ENCODE peak calls at places on chromosomes 3 and 15, in four cellular contexts. One of them, this sample, is unnamed.

GRCh38 chr3:126416943-126417342 is 22.2 kb downstream of the CFAP100 start:
- DNase-seq in RPMI8226: peak
- DNase-seq in hepatic stellate cell: no peak
- DNase-seq in fibroblast of mammary gland: no peak
- DNase-seq in this sample: no peak

GRCh38 chr3:191382661-191383060 is 52.3 kb upstream of the UTS2B start:
- DNase-seq in RPMI8226: peak
- DNase-seq in fibroblast of mammary gland: no peak
- DNase-seq in hepatic stellate cell: no peak
- DNase-seq in this sample: no peak

GRCh38 chr3:197674741-197675567 is 61.8 kb downstream of the RUBCN start:
- DNase-seq in fibroblast of mammary gland: no peak
- DNase-seq in RPMI8226: no peak
- DNase-seq in hepatic stellate cell: no peak
- DNase-seq in this sample: no peak

GRCh38 chr3:167380004-167380689 is at the start of gene ZBBX:
- DNase-seq in RPMI8226: peak
- DNase-seq in fibroblast of mammary gland: peak
- DNase-seq in hepatic stellate cell: peak
- DNase-seq in this sample: peak

GRCh38 chr15:68278345-68279217 is 1.0 kb downstream of the FEM1B start:
- DNase-seq in fibroblast of mammary gland: peak
- DNase-seq in hepatic stellate cell: no peak
- DNase-seq in RPMI8226: peak
- DNase-seq in this sample: peak

GRCh38 chr3:111315911-111316310 is 226.1 kb upstream of the CD96 start:
- DNase-seq in RPMI8226: no peak
- DNase-seq in hepatic stellate cell: no peak
- DNase-seq in fibroblast of mammary gland: peak
- DNase-seq in this sample: peak

GRCh38 chr15:51121631-51122225 is 27.0 kb upstream of the TNFAIP8L3 start:
- DNase-seq in hepatic stellate cell: no peak
- DNase-seq in fibroblast of mammary gland: peak
- DNase-seq in RPMI8226: no peak
- DNase-seq in this sample: no peak

GRCh38 chr15:96764946-96765345 is 434.4 kb downstream of the NR2F2 start:
- DNase-seq in RPMI8226: no peak
- DNase-seq in hepatic stellate cell: no peak
- DNase-seq in fibroblast of mammary gland: no peak
- DNase-seq in this sample: no peak

GRCh38 chr3:197889204-197889930 is 60.6 kb upstream of the RPL35A start:
- DNase-seq in RPMI8226: no peak
- DNase-seq in hepatic stellate cell: no peak
- DNase-seq in fibroblast of mammary gland: no peak
- DNase-seq in this sample: no peak

GRCh38 chr3:194486540-194487288 is at the start of gene ATP13A3:
- DNase-seq in RPMI8226: peak
- DNase-seq in fibroblast of mammary gland: peak
- DNase-seq in hepatic stellate cell: peak
- DNase-seq in this sample: peak

GRCh38 chr3:60555704-60556340 is 695.4 kb downstream of the FHIT start:
- DNase-seq in RPMI8226: no peak
- DNase-seq in hepatic stellate cell: no peak
- DNase-seq in fibroblast of mammary gland: peak
- DNase-seq in this sample: peak

This sample was measured in iris pigment epithelial cell.